ENCODE peak calls at places on chromosomes 3 and 15, in five cellular contexts. One of them, this sample, is unnamed.

GRCh38 chr3:119616056-119616455 is 18.4 kb downstream of the PLA1A start:
- DNase-seq in activated CD4-positive, alpha-beta T cell treated with anti-CD3 and anti-CD28 coated beads for 48 hours: no peak
- DNase-seq in cardiac muscle cell: no peak
- DNase-seq in stimulated activated CD4-positive, alpha-beta T cell treated with anti-CD3 and anti-CD28 coated beads, Interleukin-12 subunit alpha, Interleukin-12 subunit beta, amount 100 ng/mL, for 4 hours: no peak
- DNase-seq in H54: no peak
- DNase-seq in this sample: no peak

GRCh38 chr3:10968390-10968789 is 24.2 kb upstream of the SLC6A1 start:
- DNase-seq in cardiac muscle cell: no peak
- DNase-seq in activated CD4-positive, alpha-beta T cell treated with anti-CD3 and anti-CD28 coated beads for 48 hours: no peak
- DNase-seq in H54: no peak
- DNase-seq in stimulated activated CD4-positive, alpha-beta T cell treated with anti-CD3 and anti-CD28 coated beads, Interleukin-12 subunit alpha, Interleukin-12 subunit beta, amount 100 ng/mL, for 4 hours: no peak
- DNase-seq in this sample: no peak

GRCh38 chr3:134352031-134352671 is 22.1 kb downstream of the AMOTL2 start:
- DNase-seq in cardiac muscle cell: peak
- DNase-seq in H54: no peak
- DNase-seq in activated CD4-positive, alpha-beta T cell treated with anti-CD3 and anti-CD28 coated beads for 48 hours: no peak
- DNase-seq in stimulated activated CD4-positive, alpha-beta T cell treated with anti-CD3 and anti-CD28 coated beads, Interleukin-12 subunit alpha, Interleukin-12 subunit beta, amount 100 ng/mL, for 4 hours: no peak
- DNase-seq in this sample: no peak

GRCh38 chr3:11155341-11156025 is 1.2 kb downstream of the HRH1 start:
- DNase-seq in activated CD4-positive, alpha-beta T cell treated with anti-CD3 and anti-CD28 coated beads for 48 hours: peak
- DNase-seq in H54: peak
- DNase-seq in stimulated activated CD4-positive, alpha-beta T cell treated with anti-CD3 and anti-CD28 coated beads, Interleukin-12 subunit alpha, Interleukin-12 subunit beta, amount 100 ng/mL, for 4 hours: no peak
- DNase-seq in cardiac muscle cell: peak
- DNase-seq in this sample: no peak

GRCh38 chr3:52606373-52607085 is 70.1 kb downstream of the UQCC5 start:
- DNase-seq in cardiac muscle cell: peak
- DNase-seq in stimulated activated CD4-positive, alpha-beta T cell treated with anti-CD3 and anti-CD28 coated beads, Interleukin-12 subunit alpha, Interleukin-12 subunit beta, amount 100 ng/mL, for 4 hours: no peak
- DNase-seq in activated CD4-positive, alpha-beta T cell treated with anti-CD3 and anti-CD28 coated beads for 48 hours: no peak
- DNase-seq in H54: peak
- DNase-seq in this sample: no peak

GRCh38 chr3:123335007-123335670 is 113.8 kb downstream of the ADCY5 start:
- DNase-seq in activated CD4-positive, alpha-beta T cell treated with anti-CD3 and anti-CD28 coated beads for 48 hours: no peak
- DNase-seq in cardiac muscle cell: no peak
- DNase-seq in stimulated activated CD4-positive, alpha-beta T cell treated with anti-CD3 and anti-CD28 coated beads, Interleukin-12 subunit alpha, Interleukin-12 subunit beta, amount 100 ng/mL, for 4 hours: no peak
- DNase-seq in H54: no peak
- DNase-seq in this sample: no peak

GRCh38 chr15:69288531-69289311 is 10.0 kb upstream of the PAQR5 start:
- DNase-seq in activated CD4-positive, alpha-beta T cell treated with anti-CD3 and anti-CD28 coated beads for 48 hours: no peak
- DNase-seq in H54: no peak
- DNase-seq in stimulated activated CD4-positive, alpha-beta T cell treated with anti-CD3 and anti-CD28 coated beads, Interleukin-12 subunit alpha, Interleukin-12 subunit beta, amount 100 ng/mL, for 4 hours: no peak
- DNase-seq in cardiac muscle cell: no peak
- DNase-seq in this sample: no peak

GRCh38 chr3:194095464-194095863 is 40.5 kb upstream of the HES1 start:
- DNase-seq in activated CD4-positive, alpha-beta T cell treated with anti-CD3 and anti-CD28 coated beads for 48 hours: no peak
- DNase-seq in H54: no peak
- DNase-seq in cardiac muscle cell: no peak
- DNase-seq in stimulated activated CD4-positive, alpha-beta T cell treated with anti-CD3 and anti-CD28 coated beads, Interleukin-12 subunit alpha, Interleukin-12 subunit beta, amount 100 ng/mL, for 4 hours: no peak
- DNase-seq in this sample: no peak

GRCh38 chr3:192062186-192062585 is 601.2 kb downstream of the PYDC2 start:
- DNase-seq in cardiac muscle cell: no peak
- DNase-seq in activated CD4-positive, alpha-beta T cell treated with anti-CD3 and anti-CD28 coated beads for 48 hours: no peak
- DNase-seq in H54: no peak
- DNase-seq in stimulated activated CD4-positive, alpha-beta T cell treated with anti-CD3 and anti-CD28 coated beads, Interleukin-12 subunit alpha, Interleukin-12 subunit beta, amount 100 ng/mL, for 4 hours: no peak
- DNase-seq in this sample: no peak

GRCh38 chr15:96321422-96322391 is 8.8 kb upstream of the NR2F2 start:
- DNase-seq in stimulated activated CD4-positive, alpha-beta T cell treated with anti-CD3 and anti-CD28 coated beads, Interleukin-12 subunit alpha, Interleukin-12 subunit beta, amount 100 ng/mL, for 4 hours: no peak
- DNase-seq in cardiac muscle cell: peak
- DNase-seq in H54: no peak
- DNase-seq in activated CD4-positive, alpha-beta T cell treated with anti-CD3 and anti-CD28 coated beads for 48 hours: no peak
- DNase-seq in this sample: no peak

GRCh38 chr3:8964436-8965370 is 1.4 kb upstream of the RAD18 start:
- DNase-seq in cardiac muscle cell: peak
- DNase-seq in stimulated activated CD4-positive, alpha-beta T cell treated with anti-CD3 and anti-CD28 coated beads, Interleukin-12 subunit alpha, Interleukin-12 subunit beta, amount 100 ng/mL, for 4 hours: no peak
- DNase-seq in H54: peak
- DNase-seq in activated CD4-positive, alpha-beta T cell treated with anti-CD3 and anti-CD28 coated beads for 48 hours: no peak
- DNase-seq in this sample: no peak

GRCh38 chr3:12967751-12968209 is 105.4 kb downstream of the IQSEC1 start:
- DNase-seq in cardiac muscle cell: peak
- DNase-seq in stimulated activated CD4-positive, alpha-beta T cell treated with anti-CD3 and anti-CD28 coated beads, Interleukin-12 subunit alpha, Interleukin-12 subunit beta, amount 100 ng/mL, for 4 hours: peak
- DNase-seq in H54: peak
- DNase-seq in activated CD4-positive, alpha-beta T cell treated with anti-CD3 and anti-CD28 coated beads for 48 hours: peak
- DNase-seq in this sample: peak

GRCh38 chr3:14402304-14402811 is at the start of gene SLC6A6:
- DNase-seq in cardiac muscle cell: peak
- DNase-seq in activated CD4-positive, alpha-beta T cell treated with anti-CD3 and anti-CD28 coated beads for 48 hours: peak
- DNase-seq in H54: peak
- DNase-seq in stimulated activated CD4-positive, alpha-beta T cell treated with anti-CD3 and anti-CD28 coated beads, Interleukin-12 subunit alpha, Interleukin-12 subunit beta, amount 100 ng/mL, for 4 hours: peak
- DNase-seq in this sample: peak

GRCh38 chr3:64303401-64303800 is 78.1 kb upstream of the PRICKLE2 start:
- DNase-seq in stimulated activated CD4-positive, alpha-beta T cell treated with anti-CD3 and anti-CD28 coated beads, Interleukin-12 subunit alpha, Interleukin-12 subunit beta, amount 100 ng/mL, for 4 hours: no peak
- DNase-seq in activated CD4-positive, alpha-beta T cell treated with anti-CD3 and anti-CD28 coated beads for 48 hours: no peak
- DNase-seq in H54: no peak
- DNase-seq in cardiac muscle cell: peak
- DNase-seq in this sample: no peak

GRCh38 chr3:20669184-20669583 is 483.2 kb upstream of the SGO1 start:
- DNase-seq in activated CD4-positive, alpha-beta T cell treated with anti-CD3 and anti-CD28 coated beads for 48 hours: no peak
- DNase-seq in cardiac muscle cell: peak
- DNase-seq in stimulated activated CD4-positive, alpha-beta T cell treated with anti-CD3 and anti-CD28 coated beads, Interleukin-12 subunit alpha, Interleukin-12 subunit beta, amount 100 ng/mL, for 4 hours: no peak
- DNase-seq in H54: no peak
- DNase-seq in this sample: no peak

GRCh38 chr3:190645932-190646331 is 132.0 kb downstream of the IL1RAP start:
- DNase-seq in cardiac muscle cell: no peak
- DNase-seq in stimulated activated CD4-positive, alpha-beta T cell treated with anti-CD3 and anti-CD28 coated beads, Interleukin-12 subunit alpha, Interleukin-12 subunit beta, amount 100 ng/mL, for 4 hours: no peak
- DNase-seq in activated CD4-positive, alpha-beta T cell treated with anti-CD3 and anti-CD28 coated beads for 48 hours: no peak
- DNase-seq in H54: no peak
- DNase-seq in this sample: no peak

This sample was measured in NAMALWA.